ENCODE peak calls at places on chromosomes 2 and 18, in ten cellular contexts. V is tibial artery, J is fibroblast of pulmonary artery, F is suprapubic skin, C is NB4, U is stomach, I is WERI-Rb-1, Q is tibial nerve, W is heart left ventricle, R is astrocyte of the cerebellum. Y is an unnamed sample.

GRCh38 chr2:106521016-106521415 is 33.9 kb downstream of the CD8B2 start:
- DNase-seq in V (no peak), J (no peak), F (no peak), C (no peak), U (no peak), I (no peak), Q (no peak), W (no peak), R (no peak), Y (no peak)

GRCh38 chr2:183283176-183283575 is 158.9 kb downstream of the NUP35 start:
- DNase-seq in V (no peak), J (no peak), F (no peak), C (no peak), U (no peak), I (no peak), Q (no peak), W (no peak), R (no peak), Y (no peak)

GRCh38 chr2:169734172-169734847 is 678 bp downstream of the KLHL23 start:
- DNase-seq in V (no peak), J (no peak), F (no peak), C (peak; percentile 74), U (peak; percentile 31), I (peak; percentile 37), Q (no peak), W (peak; percentile 32), R (no peak), Y (peak; percentile 68)

GRCh38 chr2:190571666-190572065 is 37.1 kb upstream of the NEMP2 start:
- DNase-seq in V (no peak), J (peak; percentile 11), F (no peak), C (peak; percentile 25), U (no peak), I (no peak), Q (no peak), W (no peak), R (no peak), Y (no peak)

GRCh38 chr2:144983107-144983506 is 463.2 kb upstream of the ZEB2 start:
- DNase-seq in V (no peak), J (no peak), F (no peak), C (no peak), U (no peak), I (no peak), Q (no peak), W (no peak), R (no peak), Y (no peak)

GRCh38 chr2:17649026-17649425 is 104.6 kb downstream of the SMC6 start:
- DNase-seq in V (no peak), J (no peak), F (no peak), C (no peak), U (no peak), I (no peak), Q (no peak), W (no peak), R (no peak), Y (no peak)

GRCh38 chr2:209579236-209579749 is 155.4 kb downstream of the MAP2 start:
- DNase-seq in V (no peak), J (peak; percentile 23), F (no peak), C (peak; percentile 13), U (no peak), I (peak; percentile 68), Q (no peak), W (no peak), R (peak; percentile 1), Y (no peak)

GRCh38 chr2:38039511-38039910 is 36.4 kb downstream of the CYP1B1 start:
- DNase-seq in V (no peak), J (no peak), F (no peak), C (no peak), U (no peak), I (no peak), Q (no peak), W (no peak), R (no peak), Y (no peak)

GRCh38 chr18:79798346-79798998 is 734 bp downstream of the KCNG2 start:
- DNase-seq in V (no peak), J (no peak), F (no peak), C (no peak), U (no peak), I (no peak), Q (no peak), W (no peak), R (no peak), Y (no peak)

GRCh38 chr18:9096013-9096383 is 6.5 kb upstream of the NDUFV2 start:
- DNase-seq in V (no peak), J (no peak), F (no peak), C (no peak), U (no peak), I (no peak), Q (no peak), W (no peak), R (no peak), Y (no peak)

GRCh38 chr2:96329870-96330269 is 4.8 kb downstream of the ITPRIPL1 start:
- DNase-seq in V (peak; percentile 27), J (no peak), F (no peak), C (no peak), U (no peak), I (no peak), Q (no peak), W (no peak), R (no peak), Y (no peak)

GRCh38 chr18:62506495-62507143 is 16.2 kb upstream of the ZCCHC2 start:
- DNase-seq in V (no peak), J (no peak), F (no peak), C (no peak), U (no peak), I (no peak), Q (no peak), W (no peak), R (no peak), Y (no peak)

GRCh38 chr2:158359846-158360245 is 96.7 kb downstream of the CCDC148 start:
- DNase-seq in V (no peak), J (peak; percentile 7), F (no peak), C (peak; percentile 14), U (no peak), I (no peak), Q (no peak), W (no peak), R (no peak), Y (no peak)

GRCh38 chr2:16890081-16890480 is 224.4 kb upstream of the CYRIA start:
- DNase-seq in V (no peak), J (no peak), F (no peak), C (peak; percentile 5), U (no peak), I (peak; percentile 92), Q (no peak), W (no peak), R (no peak), Y (no peak)

GRCh38 chr2:181264436-181264835 is 192.8 kb upstream of the ITGA4 start:
- DNase-seq in V (no peak), J (no peak), F (no peak), C (no peak), U (no peak), I (no peak), Q (no peak), W (no peak), R (no peak), Y (no peak)

GRCh38 chr18:37553633-37554398 is 11.8 kb downstream of the CELF4 start:
- DNase-seq in V (no peak), J (no peak), F (no peak), C (no peak), U (no peak), I (no peak), Q (no peak), W (no peak), R (no peak), Y (no peak)

GRCh38 chr2:75619992-75620740 is 26.4 kb upstream of the MRPL19 start:
- DNase-seq in V (no peak), J (no peak), F (no peak), C (no peak), U (no peak), I (no peak), Q (no peak), W (no peak), R (no peak), Y (no peak)

GRCh38 chr18:34977787-34978532 is 63.3 kb upstream of the MAPRE2 start:
- DNase-seq in V (no peak), J (no peak), F (peak; percentile 84), C (peak; percentile 64), U (peak; percentile 65), I (peak; percentile 63), Q (no peak), W (peak; percentile 38), R (no peak), Y (peak; percentile 74)

GRCh38 chr2:234950730-234951385 is 959 bp upstream of the SH3BP4 start:
- DNase-seq in V (peak; percentile 74), J (peak; percentile 50), F (peak; percentile 76), C (no peak), U (no peak), I (no peak), Q (no peak), W (no peak), R (no peak), Y (no peak)

GRCh38 chr2:17518212-17519154 is at the start of gene RAD51AP2:
- DNase-seq in V (peak; percentile 89), J (peak; percentile 77), F (peak; percentile 91), C (no peak), U (peak; percentile 73), I (peak; percentile 98), Q (peak; percentile 66), W (peak; percentile 94), R (peak; percentile 63), Y (peak; percentile 91)

GRCh38 chr2:205166749-205167148 is 515.6 kb upstream of the NRP2 start:
- DNase-seq in V (no peak), J (no peak), F (no peak), C (no peak), U (no peak), I (no peak), Q (no peak), W (peak; percentile 33), R (no peak), Y (no peak)

GRCh38 chr2:1162768-1163584 is 212.3 kb downstream of the SNTG2 start:
- DNase-seq in V (no peak), J (no peak), F (no peak), C (peak; percentile 42), U (no peak), I (no peak), Q (no peak), W (peak; percentile 47), R (no peak), Y (no peak)
- TF ChIP-seq CTCF in V (no peak), J (no peak), F (no peak), C (no peak), U (no peak), I (no peak), Q (no peak), W (no peak), R (no peak), Y (no peak)

GRCh38 chr2:121075641-121076500 is 209.1 kb downstream of the TFCP2L1 start:
- DNase-seq in V (no peak), J (no peak), F (no peak), C (no peak), U (no peak), I (no peak), Q (no peak), W (no peak), R (no peak), Y (no peak)
- H3K4me3 ChIP-seq in V (no peak overlapping the region), J (peak overlapping the region; percentile 2), F (peak overlapping the region; percentile 9), C (no peak overlapping the region), U (peak overlapping the region; percentile 3), I (peak overlapping the region; percentile 39), Q (no peak overlapping the region), W (no peak overlapping the region), R (peak overlapping the region; percentile 19), Y (no peak overlapping the region)

GRCh38 chr2:227479865-227480475 is 8.0 kb downstream of the AGFG1 start:
- DNase-seq in V (no peak), J (peak; percentile 79), F (no peak), C (peak; percentile 66), U (no peak), I (no peak), Q (no peak), W (no peak), R (no peak), Y (no peak)
- TF ChIP-seq CTCF in V (no peak), J (peak; percentile 47), F (no peak), C (no peak), U (no peak), I (no peak), Q (peak; percentile 30), W (no peak), R (peak; percentile 15), Y (peak; percentile 44)

GRCh38 chr2:172106128-172106961 is 3.6 kb upstream of the DLX2 start:
- DNase-seq in V (no peak), J (no peak), F (no peak), C (peak; percentile 66), U (no peak), I (peak; percentile 66), Q (no peak), W (no peak), R (no peak), Y (no peak)
- H3K4me3 ChIP-seq in V (no peak overlapping the region), J (peak overlapping the region; percentile 57), F (peak overlapping the region; percentile 42), C (peak overlapping the region; percentile 40), U (peak overlapping the region; percentile 37), I (peak overlapping the region; percentile 21), Q (no peak overlapping the region), W (no peak overlapping the region), R (peak overlapping the region; percentile 36), Y (no peak overlapping the region)